ENCODE peak calls at places on chromosomes 3 and 15, in six cellular contexts. L, C, I, W, X and F are unnamed samples.

GRCh38 chr15:85633859-85634258 is 160.9 kb downstream of the KLHL25 start:
- DNase-seq in I (no peak), L (no peak), C (no peak), W (no peak), X (no peak), F (no peak)

GRCh38 chr3:66729685-66730393 is 229.0 kb upstream of the LRIG1 start:
- DNase-seq in C (no peak), X (no peak), I (no peak), W (no peak), L (no peak), F (no peak)

GRCh38 chr3:14434105-14434504 is 31.7 kb downstream of the SLC6A6 start:
- DNase-seq in I (peak), X (no peak), C (peak), W (no peak), L (no peak), F (no peak)

GRCh38 chr3:65902304-65902793 is 136.4 kb downstream of the MAGI1 start:
- DNase-seq in W (no peak), C (no peak), X (no peak), L (no peak), I (peak), F (peak)

GRCh38 chr3:113649169-113649833 is 47.1 kb downstream of the USF3 start:
- DNase-seq in I (no peak), L (no peak), C (no peak), W (no peak), X (no peak), F (no peak)

GRCh38 chr3:195139876-195140240 is 131.1 kb downstream of the XXYLT1 start:
- DNase-seq in L (no peak), I (no peak), W (no peak), X (no peak), C (no peak), F (no peak)

GRCh38 chr3:101069796-101070195 is 76.6 kb upstream of the ABI3BP start:
- DNase-seq in I (no peak), C (no peak), X (no peak), L (no peak), W (no peak), F (no peak)

GRCh38 chr15:31465083-31465955 is 138.7 kb downstream of the KLF13 start:
- DNase-seq in L (no peak), X (no peak), I (no peak), C (no peak), W (peak), F (no peak)

GRCh38 chr15:66619152-66619903 is 53.5 kb upstream of the LCTL start:
- DNase-seq in W (peak), C (peak), I (peak), L (peak), X (peak), F (peak)

GRCh38 chr3:20136231-20136630 is 49.8 kb downstream of the SGO1 start:
- DNase-seq in W (no peak), C (peak), L (no peak), I (peak), X (no peak), F (no peak)

GRCh38 chr3:29240248-29240647 is 40.6 kb upstream of the RBMS3 start:
- DNase-seq in L (no peak), W (no peak), C (peak), I (peak), X (no peak), F (no peak)

GRCh38 chr15:53530762-53531161 is 228.7 kb downstream of the WDR72 start:
- DNase-seq in W (no peak), X (no peak), L (no peak), C (no peak), I (no peak), F (no peak)

GRCh38 chr15:40252438-40253178 is 13.7 kb downstream of the PAK6 start:
- DNase-seq in I (peak), X (no peak), L (peak), W (peak), C (no peak), F (no peak)

GRCh38 chr15:75656331-75656730 is 8.6 kb downstream of the SNX33 start:
- DNase-seq in C (no peak), W (no peak), L (no peak), I (no peak), X (no peak), F (no peak)

GRCh38 chr3:122004123-122004522 is 17.9 kb downstream of the ILDR1 start:
- DNase-seq in C (no peak), X (no peak), I (peak), L (no peak), W (no peak), F (no peak)

GRCh38 chr15:75661041-75661778 is 13.5 kb downstream of the SNX33 start:
- DNase-seq in W (peak), X (peak), C (peak), I (peak), L (no peak), F (peak)

GRCh38 chr15:101466188-101466587 is 23.3 kb downstream of the PCSK6 start:
- DNase-seq in W (no peak), L (no peak), I (no peak), X (no peak), C (no peak), F (no peak)

GRCh38 chr3:27521179-27521871 is 37.1 kb upstream of the SLC4A7 start:
- DNase-seq in C (peak), W (no peak), X (peak), I (peak), L (no peak), F (no peak)

GRCh38 chr3:86814321-86814720 is 176.6 kb downstream of the VGLL3 start:
- DNase-seq in L (no peak), I (no peak), X (no peak), W (no peak), C (no peak), F (no peak)

GRCh38 chr15:41689083-41689482 is 28.9 kb downstream of the MGA start:
- DNase-seq in I (no peak), L (no peak), X (no peak), C (no peak), W (no peak), F (no peak)

GRCh38 chr3:182785756-182786155 is 7.5 kb upstream of the ATP11B start:
- DNase-seq in C (no peak), L (no peak), I (no peak), W (no peak), X (no peak), F (no peak)

GRCh38 chr15:64151727-64152506 is at the start of gene SNX22:
- DNase-seq in C (no peak), X (no peak), L (no peak), I (no peak), W (peak), F (peak)

DNA sequence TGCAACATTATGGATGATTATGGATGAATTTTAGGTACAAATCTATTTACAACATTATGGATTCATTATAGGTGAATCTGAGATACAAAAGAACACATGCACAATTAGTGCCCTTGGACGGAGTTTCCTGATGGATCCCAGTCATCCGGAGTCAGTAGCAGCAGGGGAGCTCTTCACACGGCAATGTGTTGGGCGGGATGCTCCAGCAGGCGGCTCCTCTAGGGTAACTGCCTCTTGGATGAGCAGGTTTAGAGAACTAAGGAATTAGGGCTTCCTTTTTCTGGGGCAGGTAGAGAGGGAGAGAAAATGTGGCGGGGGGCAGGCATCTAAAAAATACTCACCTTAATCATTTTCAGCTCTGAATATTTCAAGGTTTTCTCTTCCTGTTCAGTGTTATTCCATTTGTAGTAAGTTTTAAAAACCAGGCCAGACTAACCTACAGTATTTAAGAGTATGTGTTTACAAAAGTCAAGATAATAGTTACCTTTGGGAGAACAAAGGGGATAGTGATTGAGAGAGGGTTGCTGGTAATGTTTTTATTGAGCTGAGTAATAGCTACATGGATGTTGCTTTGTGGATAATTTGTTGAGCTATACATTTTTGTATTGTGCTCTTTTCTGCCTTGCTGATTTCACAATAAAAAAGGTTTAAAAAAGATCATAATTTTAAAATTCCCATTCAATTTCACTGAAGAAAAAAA is 27.4 kb upstream of the GOLM2 start:
- DNase-seq in W (no peak), X (no peak), I (no peak), C (no peak), L (no peak), F (no peak)
- TF ChIP-seq CTCF in W (no peak), X (no peak), I (no peak), C (no peak), L (no peak), F (no peak)

DNA sequence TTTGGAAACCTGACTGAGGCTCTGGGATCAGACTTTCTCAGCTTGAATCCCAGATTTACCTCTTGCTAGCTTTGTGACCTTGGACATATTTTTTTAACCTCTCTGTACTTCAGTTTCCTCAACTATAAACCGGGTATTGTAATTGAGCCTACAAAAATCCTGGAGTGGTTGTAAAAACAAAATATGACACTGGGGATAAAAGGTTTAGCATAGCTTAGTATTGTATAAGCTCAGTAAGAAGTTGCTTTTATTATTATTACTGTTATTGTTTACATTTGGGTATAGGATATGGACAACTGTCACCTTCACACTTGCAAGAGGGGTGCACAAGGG is 21.6 kb downstream of the C2CD4A start:
- DNase-seq in C (no peak), L (no peak), W (no peak), X (no peak), I (no peak), F (no peak)
- TF ChIP-seq CTCF in C (no peak), L (no peak), W (no peak), X (no peak), I (no peak), F (no peak)

GRCh38 chr3:99879275-99879674 is 61.6 kb downstream of the CMSS1 start:
- DNase-seq in W (no peak), L (no peak), C (no peak), I (no peak), X (no peak), F (no peak)
- TF ChIP-seq CTCF in W (no peak), L (no peak), C (no peak), I (no peak), X (no peak), F (no peak)

GRCh38 chr3:109532257-109533216 is 195.2 kb upstream of the DPPA4 start:
- DNase-seq in W (no peak), L (peak), C (peak), I (peak), X (peak), F (no peak)
- TF ChIP-seq CTCF in W (no peak), L (peak), C (peak), I (peak), X (no peak), F (peak)

GRCh38 chr3:148755570-148755969 is 57.9 kb downstream of the AGTR1 start:
- DNase-seq in X (no peak), L (no peak), I (no peak), C (no peak), W (no peak), F (no peak)

GRCh38 chr3:148756306-148756705 is 58.6 kb downstream of the AGTR1 start:
- DNase-seq in W (no peak), X (no peak), C (no peak), I (no peak), L (no peak), F (no peak)

GRCh38 chr3:148759425-148759824 is 61.7 kb downstream of the AGTR1 start:
- DNase-seq in C (no peak), I (no peak), L (no peak), X (no peak), W (no peak), F (no peak)

GRCh38 chr3:148758303-148758884 is 60.7 kb downstream of the AGTR1 start:
- DNase-seq in X (no peak), I (no peak), L (no peak), W (no peak), C (no peak), F (no peak)

GRCh38 chr3:148757238-148757930 is 59.7 kb downstream of the AGTR1 start:
- DNase-seq in I (peak), L (no peak), X (no peak), W (no peak), C (peak), F (no peak)
- TF ChIP-seq CTCF in I (no peak), L (no peak), X (no peak), W (no peak), C (no peak), F (no peak)

GRCh38 chr3:106367496-106367895 is 498.7 kb upstream of the CBLB start:
- DNase-seq in X (no peak), W (no peak), I (no peak), L (no peak), C (peak), F (no peak)

GRCh38 chr3:106359692-106360091 is 490.9 kb upstream of the CBLB start:
- DNase-seq in W (no peak), I (no peak), L (no peak), X (no peak), C (no peak), F (no peak)

GRCh38 chr3:106365061-106365691 is 496.4 kb upstream of the CBLB start:
- DNase-seq in I (no peak), C (no peak), L (no peak), X (no peak), W (no peak), F (no peak)
- TF ChIP-seq CTCF in I (no peak), C (no peak), L (no peak), X (no peak), W (no peak), F (no peak)

GRCh38 chr15:81163961-81164800 is 30.1 kb downstream of the CFAP161 start:
- DNase-seq in I (peak), C (peak), W (no peak), L (no peak), X (no peak), F (no peak)
- TF ChIP-seq CTCF in I (no peak), C (peak), W (no peak), L (no peak), X (no peak), F (no peak)

GRCh38 chr3:81244196-81244595 is 517.2 kb downstream of the GBE1 start:
- DNase-seq in L (no peak), I (no peak), W (no peak), C (no peak), X (no peak), F (no peak)

GRCh38 chr3:81245043-81245442 is 516.4 kb downstream of the GBE1 start:
- DNase-seq in C (peak), I (peak), X (no peak), L (no peak), W (no peak), F (no peak)

GRCh38 chr3:81245505-81245904 is 515.9 kb downstream of the GBE1 start:
- DNase-seq in C (peak), L (no peak), X (no peak), I (no peak), W (no peak), F (no peak)

GRCh38 chr3:81237193-81237592 is 524.3 kb downstream of the GBE1 start:
- DNase-seq in C (no peak), I (no peak), L (no peak), X (no peak), W (no peak), F (no peak)

GRCh38 chr3:81242871-81243270 is 518.6 kb downstream of the GBE1 start:
- DNase-seq in W (no peak), X (no peak), C (peak), I (peak), L (no peak), F (no peak)
- TF ChIP-seq CTCF in W (no peak), X (peak), C (peak), I (peak), L (peak), F (peak)